ENCODE peak calls at places on chromosomes 3 and 15, in eight cellular contexts. B, J, Z, W, H, Q, K and S are unnamed samples.

GRCh38 chr3:149442845-149443544 is 31.5 kb upstream of the TM4SF4 start:
- DNase-seq in J (no peak), B (no peak), W (no peak), H (no peak), K (no peak), Z (no peak), Q (no peak), S (no peak)

GRCh38 chr3:124033360-124034015 is 41.6 kb upstream of the ROPN1 start:
- DNase-seq in H (no peak), B (peak; percentile 16), W (peak; percentile 10), Z (no peak), K (no peak), Q (peak; percentile 11), J (no peak), S (no peak)

GRCh38 chr3:141845407-141846049 is 30.9 kb upstream of the ATP1B3 start:
- DNase-seq in K (no peak), H (no peak), Z (no peak), B (no peak), W (no peak), J (no peak), Q (no peak), S (no peak)

GRCh38 chr15:36362508-36362907 is 216.9 kb upstream of the CDIN1 start:
- DNase-seq in Q (no peak), Z (no peak), B (no peak), W (no peak), H (no peak), J (no peak), K (no peak), S (no peak)

GRCh38 chr3:38834110-38834509 is 18.1 kb upstream of the SCN10A start:
- DNase-seq in Q (peak; percentile 30), J (no peak), B (peak; percentile 60), H (no peak), K (peak; percentile 28), Z (peak; percentile 11), W (peak; percentile 44), S (peak; percentile 72)

GRCh38 chr15:40245666-40246065 is 6.8 kb downstream of the PAK6 start:
- DNase-seq in H (no peak), B (no peak), Z (no peak), W (no peak), K (no peak), Q (no peak), J (no peak), S (no peak)

GRCh38 chr15:90191795-90192494 is 9.2 kb upstream of the SEMA4B start:
- DNase-seq in B (peak; percentile 75), K (peak; percentile 49), Q (peak; percentile 92), J (no peak), H (no peak), Z (no peak), W (no peak), S (no peak)

GRCh38 chr3:187066228-187066995 is 72.9 kb downstream of the RPL39L start:
- DNase-seq in Q (peak; percentile 66), K (no peak), B (no peak), W (peak; percentile 42), H (peak; percentile 3), Z (no peak), J (no peak), S (no peak)

GRCh38 chr3:64054488-64054887 is 31.2 kb upstream of the PSMD6 start:
- DNase-seq in K (no peak), H (no peak), J (no peak), Z (no peak), W (no peak), B (no peak), Q (no peak), S (no peak)

GRCh38 chr3:94064243-94064642 is 1.4 kb downstream of the NSUN3 start:
- DNase-seq in H (no peak), B (no peak), W (no peak), Q (no peak), K (no peak), Z (no peak), J (no peak), S (no peak)

GRCh38 chr3:168620854-168621253 is 525.1 kb upstream of the GOLIM4 start:
- DNase-seq in W (peak; percentile 58), J (no peak), B (no peak), K (no peak), Z (no peak), Q (peak; percentile 18), H (peak; percentile 57), S (no peak)

GRCh38 chr3:53836084-53836872 is 9.9 kb downstream of the CHDH start:
- DNase-seq in J (no peak), Z (no peak), H (no peak), W (no peak), K (no peak), Q (no peak), B (no peak), S (no peak)

GRCh38 chr3:76570436-76571057 is 469.4 kb upstream of the ROBO2 start:
- DNase-seq in W (peak; percentile 48), Z (no peak), Q (peak; percentile 2), J (no peak), B (no peak), K (no peak), H (no peak), S (no peak)

GRCh38 chr3:98556164-98557130 is 24.7 kb downstream of the GPR15 start:
- DNase-seq in B (no peak), W (no peak), Z (no peak), K (no peak), Q (no peak), H (no peak), J (no peak), S (peak; percentile 34)

GRCh38 chr3:179071161-179071568 is 444 bp downstream of the ZMAT3 start:
- DNase-seq in Q (peak; percentile 23), J (no peak), W (peak; percentile 38), Z (no peak), H (no peak), K (no peak), B (no peak), S (no peak)

GRCh38 chr3:13770390-13771169 is 109.3 kb downstream of the WNT7A start:
- DNase-seq in Z (no peak), H (no peak), B (no peak), W (peak; percentile 49), J (no peak), K (no peak), Q (no peak), S (no peak)

GRCh38 chr3:136973352-136973751 is 15.6 kb downstream of the IL20RB start:
- DNase-seq in Q (no peak), J (no peak), B (no peak), Z (no peak), W (no peak), H (no peak), K (no peak), S (no peak)

GRCh38 chr3:50639055-50639494 is 22.1 kb downstream of the MAPKAPK3 start:
- DNase-seq in Z (no peak), H (no peak), B (no peak), W (peak; percentile 89), K (no peak), Q (no peak), J (no peak), S (no peak)

GRCh38 chr3:71062920-71063767 is 520.4 kb downstream of the FOXP1 start:
- DNase-seq in Z (no peak), W (peak; percentile 56), B (no peak), Q (no peak), J (no peak), K (no peak), H (no peak), S (peak; percentile 83)

GRCh38 chr3:13480340-13481318 is 523 bp downstream of the HDAC11 start:
- DNase-seq in Z (no peak), J (no peak), K (no peak), B (no peak), Q (no peak), H (no peak), W (no peak), S (peak; percentile 57)

GRCh38 chr3:175057406-175057805 is 198.3 kb downstream of the NAALADL2 start:
- DNase-seq in H (no peak), B (no peak), J (no peak), Q (no peak), Z (no peak), K (no peak), W (no peak), S (no peak)

GRCh38 chr3:177157492-177157891 is 39.8 kb downstream of the TBL1XR1 start:
- DNase-seq in W (no peak), Z (no peak), H (no peak), Q (no peak), J (no peak), K (no peak), B (no peak), S (no peak)

GRCh38 chr15:60967728-60968127 is 261.4 kb downstream of the RORA start:
- DNase-seq in B (no peak), Q (no peak), J (no peak), W (no peak), K (no peak), Z (no peak), H (no peak), S (no peak)

GRCh38 chr3:149277338-149277813 is 55.7 kb upstream of the CP start:
- DNase-seq in J (no peak), Z (no peak), B (no peak), Q (peak; percentile 79), H (no peak), W (peak; percentile 91), K (no peak), S (no peak)

GRCh38 chr3:150495149-150495548 is 51.1 kb downstream of the SERP1 start:
- DNase-seq in K (no peak), J (no peak), W (peak; percentile 16), Z (no peak), H (no peak), B (no peak), Q (no peak), S (no peak)

GRCh38 chr3:145648396-145648795 is 512.6 kb downstream of the PLOD2 start:
- DNase-seq in H (no peak), B (no peak), W (no peak), K (no peak), Q (no peak), J (no peak), Z (no peak), S (no peak)
- H3K4me1 ChIP-seq in H (no peaks in the 10 kb centered on the region), B (no peaks in the 10 kb centered on the region), W (no peaks in the 10 kb centered on the region), K (no peaks in the 10 kb centered on the region), Q (no peaks in the 10 kb centered on the region), J (no peaks in the 10 kb centered on the region), Z (no peaks in the 10 kb centered on the region), S (no peaks in the 10 kb centered on the region)

DNA sequence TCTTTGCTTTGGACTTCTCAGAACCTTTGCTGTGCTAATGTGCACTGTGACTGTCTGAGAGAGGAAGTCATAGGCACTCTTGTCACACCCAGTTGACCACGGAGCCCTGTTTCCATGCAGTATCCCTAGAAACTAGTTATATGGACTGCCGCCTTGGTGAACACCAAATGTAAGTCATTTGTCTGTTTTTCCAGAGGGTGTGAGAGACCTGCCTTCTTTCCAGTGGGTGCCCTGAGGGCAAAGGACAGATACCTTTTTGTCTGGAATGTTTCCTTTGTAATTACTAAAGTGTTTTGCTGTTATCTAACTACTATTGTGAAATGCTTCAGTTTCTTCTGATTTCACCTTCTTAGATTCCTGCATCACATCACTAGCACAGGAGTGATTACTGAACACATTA is 91.8 kb downstream of the LARS2 start:
- DNase-seq in Q (no peak), B (no peak), H (no peak), J (no peak), W (peak; percentile 22), K (no peak), Z (no peak), S (no peak)
- H3K4me1 ChIP-seq in Q (no peaks in the 10 kb centered on the region), B (no peaks in the 10 kb centered on the region), H (no peaks in the 10 kb centered on the region), J (no peaks in the 10 kb centered on the region), W (peaks cover 14% of the 10 kb centered on the region), K (no peaks in the 10 kb centered on the region), Z (no peaks in the 10 kb centered on the region), S (no peaks in the 10 kb centered on the region)

GRCh38 chr15:101184830-101185229 is 67.0 kb downstream of the CHSY1 start:
- DNase-seq in W (no peak), Z (no peak), B (no peak), J (no peak), H (no peak), Q (no peak), K (no peak), S (no peak)
- H3K4me1 ChIP-seq in W (peaks cover 13% of the 10 kb centered on the region), Z (peaks cover 35% of the 10 kb centered on the region), B (peaks cover 84% of the 10 kb centered on the region), J (peaks cover 71% of the 10 kb centered on the region), H (peaks cover 5% of the 10 kb centered on the region), Q (peaks cover 7% of the 10 kb centered on the region), K (peaks cover 3% of the 10 kb centered on the region), S (peaks cover 14% of the 10 kb centered on the region)

GRCh38 chr3:52090620-52091468 is 34.5 kb upstream of the DUSP7 start:
- DNase-seq in K (no peak), J (no peak), H (peak; percentile 15), B (peak; percentile 10), W (no peak), Q (no peak), Z (no peak), S (no peak)
- H3K4me1 ChIP-seq in K (peaks cover 14% of the 10 kb centered on the region), J (peaks cover 37% of the 10 kb centered on the region), H (peaks cover 38% of the 10 kb centered on the region), B (peaks cover 66% of the 10 kb centered on the region), W (peaks cover 16% of the 10 kb centered on the region), Q (no peaks in the 10 kb centered on the region), Z (peaks cover 36% of the 10 kb centered on the region), S (peaks cover 9% of the 10 kb centered on the region)